ENCODE peak calls at places on chromosomes 12 and 14, in six cellular contexts. One of them, this sample, is unnamed.

GRCh38 chr14:68040633-68041369 is 221.2 kb downstream of the RAD51B start:
- DNase-seq in kidney epithelial cell: no peak
- DNase-seq in neural progenitor cell: no peak
- DNase-seq in pancreas: no peak
- DNase-seq in PC-9: no peak
- DNase-seq in AG04450: no peak
- DNase-seq in this sample: no peak

GRCh38 chr14:71400821-71401447 is 493.7 kb downstream of the PCNX1 start:
- DNase-seq in kidney epithelial cell: no peak
- DNase-seq in neural progenitor cell: no peak
- DNase-seq in pancreas: no peak
- DNase-seq in PC-9: no peak
- DNase-seq in AG04450: no peak
- DNase-seq in this sample: no peak

GRCh38 chr14:80764496-80764895 is 177.0 kb downstream of the CEP128 start:
- DNase-seq in kidney epithelial cell: no peak
- DNase-seq in neural progenitor cell: no peak
- DNase-seq in pancreas: no peak
- DNase-seq in PC-9: no peak
- DNase-seq in AG04450: no peak
- DNase-seq in this sample: no peak

GRCh38 chr12:1904875-1905274 is 13.6 kb downstream of the CACNA2D4 start:
- DNase-seq in kidney epithelial cell: no peak
- DNase-seq in neural progenitor cell: no peak
- DNase-seq in pancreas: no peak
- DNase-seq in PC-9: no peak
- DNase-seq in AG04450: no peak
- DNase-seq in this sample: no peak

GRCh38 chr14:50099335-50099734 is 17.0 kb downstream of the VCPKMT start:
- DNase-seq in kidney epithelial cell: no peak
- DNase-seq in neural progenitor cell: no peak
- DNase-seq in pancreas: no peak
- DNase-seq in PC-9: peak; percentile 25
- DNase-seq in AG04450: no peak
- DNase-seq in this sample: no peak

GRCh38 chr12:38556647-38557046 is 240.1 kb downstream of the ALG10B start:
- DNase-seq in kidney epithelial cell: no peak
- DNase-seq in neural progenitor cell: no peak
- DNase-seq in pancreas: no peak
- DNase-seq in PC-9: no peak
- DNase-seq in AG04450: no peak
- DNase-seq in this sample: no peak

GRCh38 chr12:71159260-71159659 is 1.5 kb upstream of the TSPAN8 start:
- DNase-seq in kidney epithelial cell: no peak
- DNase-seq in neural progenitor cell: no peak
- DNase-seq in pancreas: no peak
- DNase-seq in PC-9: no peak
- DNase-seq in AG04450: no peak
- DNase-seq in this sample: no peak

GRCh38 chr12:81295286-81295685 is 217.4 kb downstream of the ACSS3 start:
- DNase-seq in kidney epithelial cell: no peak
- DNase-seq in neural progenitor cell: no peak
- DNase-seq in pancreas: no peak
- DNase-seq in PC-9: no peak
- DNase-seq in AG04450: no peak
- DNase-seq in this sample: no peak

GRCh38 chr14:104929268-104930230 is 4.9 kb downstream of the PLD4 start:
- DNase-seq in kidney epithelial cell: no peak
- DNase-seq in neural progenitor cell: no peak
- DNase-seq in pancreas: peak; percentile 55
- DNase-seq in PC-9: no peak
- DNase-seq in AG04450: no peak
- DNase-seq in this sample: no peak

GRCh38 chr14:80805136-80805535 is 136.4 kb downstream of the CEP128 start:
- DNase-seq in kidney epithelial cell: no peak
- DNase-seq in neural progenitor cell: no peak
- DNase-seq in pancreas: no peak
- DNase-seq in PC-9: no peak
- DNase-seq in AG04450: peak; percentile 8
- DNase-seq in this sample: no peak

GRCh38 chr12:41188841-41189394 is 798 bp downstream of the PDZRN4 start:
- DNase-seq in kidney epithelial cell: no peak
- DNase-seq in neural progenitor cell: no peak
- DNase-seq in pancreas: peak; percentile 63
- DNase-seq in PC-9: no peak
- DNase-seq in AG04450: no peak
- DNase-seq in this sample: no peak

GRCh38 chr12:19707948-19708409 is 268.7 kb downstream of the AEBP2 start:
- DNase-seq in kidney epithelial cell: no peak
- DNase-seq in neural progenitor cell: no peak
- DNase-seq in pancreas: no peak
- DNase-seq in PC-9: no peak
- DNase-seq in AG04450: no peak
- DNase-seq in this sample: peak; percentile 25
- TF ChIP-seq CTCF in kidney epithelial cell: no peak
- TF ChIP-seq CTCF in neural progenitor cell: peak; percentile 10
- TF ChIP-seq CTCF in pancreas: no peak
- TF ChIP-seq CTCF in PC-9: peak; percentile 35
- TF ChIP-seq CTCF in AG04450: peak; percentile 27
- TF ChIP-seq CTCF in this sample: no peak

DNA sequence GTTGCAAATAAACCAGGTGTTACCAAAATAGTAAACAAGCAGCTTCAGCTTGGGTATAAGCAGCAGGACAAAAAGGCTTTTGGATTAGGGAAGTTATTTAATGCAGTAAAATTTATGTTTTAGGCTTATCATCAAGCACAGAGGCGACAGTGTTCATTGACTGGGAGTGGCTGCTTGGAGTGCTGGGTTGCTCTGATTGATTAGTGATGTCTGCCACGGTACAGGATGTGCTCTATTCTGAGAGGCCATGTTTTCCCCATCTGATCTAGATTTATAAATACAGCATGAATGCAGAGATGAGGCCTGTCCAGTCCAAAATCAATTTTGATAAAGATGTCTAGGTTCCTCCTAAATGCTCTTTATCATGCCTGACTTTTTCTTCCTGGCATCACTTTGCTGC is 83.5 kb downstream of the MAP1LC3B2 start:
- DNase-seq in kidney epithelial cell: no peak
- DNase-seq in neural progenitor cell: no peak
- DNase-seq in pancreas: no peak
- DNase-seq in PC-9: no peak
- DNase-seq in AG04450: no peak
- DNase-seq in this sample: no peak
- H3K4me3 ChIP-seq in kidney epithelial cell: no peak overlapping the region
- H3K4me3 ChIP-seq in neural progenitor cell: no peak overlapping the region
- H3K4me3 ChIP-seq in pancreas: no peak overlapping the region
- H3K4me3 ChIP-seq in PC-9: no peak overlapping the region
- H3K4me3 ChIP-seq in AG04450: no peak overlapping the region
- H3K4me3 ChIP-seq in this sample: no peak overlapping the region

DNA sequence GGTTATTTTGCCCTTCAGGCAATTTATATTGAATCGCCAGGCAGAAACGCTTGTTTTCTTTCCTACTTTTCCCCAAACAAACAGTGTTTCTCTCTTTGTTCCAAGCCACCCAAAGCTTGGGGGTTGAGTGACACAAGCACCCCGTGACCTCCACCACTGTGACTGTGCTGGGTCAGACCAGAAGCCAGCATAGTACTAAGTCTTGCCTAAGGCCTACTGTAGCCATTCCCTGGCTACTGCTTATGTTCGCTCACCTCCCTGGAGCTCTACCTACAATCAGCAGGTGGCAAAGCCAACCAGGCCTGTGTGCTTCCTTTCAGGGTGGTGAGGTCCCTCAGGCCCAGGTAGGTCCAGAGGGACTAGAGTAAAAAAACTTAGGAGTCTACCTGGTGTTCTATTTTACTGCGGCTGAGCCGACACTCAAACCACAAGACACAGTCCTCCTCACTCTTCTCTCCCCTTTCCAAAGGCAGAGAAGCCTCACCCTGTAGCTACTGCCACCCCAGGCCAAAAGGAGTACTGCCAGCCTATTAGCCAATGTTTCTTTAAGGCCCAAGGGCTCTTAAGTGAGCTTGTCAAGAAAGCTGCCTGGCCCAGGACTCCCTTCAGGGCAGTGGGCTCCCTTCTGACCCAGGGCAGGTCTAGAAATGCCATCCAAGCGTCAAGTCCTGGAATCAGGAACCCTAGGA is 411.8 kb upstream of the MIS18BP1 start:
- DNase-seq in kidney epithelial cell: no peak
- DNase-seq in neural progenitor cell: peak; percentile 16
- DNase-seq in pancreas: peak; percentile 16
- DNase-seq in PC-9: peak; percentile 3
- DNase-seq in AG04450: no peak
- DNase-seq in this sample: no peak
- TF ChIP-seq CTCF in kidney epithelial cell: peak; percentile 26
- TF ChIP-seq CTCF in neural progenitor cell: peak; percentile 44
- TF ChIP-seq CTCF in pancreas: no peak
- TF ChIP-seq CTCF in PC-9: peak; percentile 53
- TF ChIP-seq CTCF in AG04450: no peak
- TF ChIP-seq CTCF in this sample: peak; percentile 41

GRCh38 chr14:69692542-69693053 is 74.3 kb upstream of the SRSF5 start:
- DNase-seq in kidney epithelial cell: no peak
- DNase-seq in neural progenitor cell: no peak
- DNase-seq in pancreas: no peak
- DNase-seq in PC-9: no peak
- DNase-seq in AG04450: no peak
- DNase-seq in this sample: no peak
- H3K4me3 ChIP-seq in kidney epithelial cell: no peak overlapping the region
- H3K4me3 ChIP-seq in neural progenitor cell: no peak overlapping the region
- H3K4me3 ChIP-seq in pancreas: no peak overlapping the region
- H3K4me3 ChIP-seq in PC-9: no peak overlapping the region
- H3K4me3 ChIP-seq in AG04450: no peak overlapping the region
- H3K4me3 ChIP-seq in this sample: no peak overlapping the region

GRCh38 chr12:61538951-61539350 is 721.3 kb upstream of the USP15 start:
- DNase-seq in kidney epithelial cell: no peak
- DNase-seq in neural progenitor cell: peak; percentile 23
- DNase-seq in pancreas: no peak
- DNase-seq in PC-9: no peak
- DNase-seq in AG04450: no peak
- DNase-seq in this sample: no peak
- TF ChIP-seq CTCF in kidney epithelial cell: no peak
- TF ChIP-seq CTCF in neural progenitor cell: peak; percentile 50
- TF ChIP-seq CTCF in pancreas: no peak
- TF ChIP-seq CTCF in PC-9: peak; percentile 31
- TF ChIP-seq CTCF in AG04450: no peak
- TF ChIP-seq CTCF in this sample: no peak

GRCh38 chr12:111769599-111769998 is 2.9 kb downstream of the ALDH2 start:
- DNase-seq in kidney epithelial cell: no peak
- DNase-seq in neural progenitor cell: no peak
- DNase-seq in pancreas: no peak
- DNase-seq in PC-9: no peak
- DNase-seq in AG04450: no peak
- DNase-seq in this sample: no peak

GRCh38 chr12:111775205-111776193 is 8.8 kb downstream of the ALDH2 start:
- DNase-seq in kidney epithelial cell: no peak
- DNase-seq in neural progenitor cell: no peak
- DNase-seq in pancreas: peak; percentile 84
- DNase-seq in PC-9: no peak
- DNase-seq in AG04450: peak; percentile 82
- DNase-seq in this sample: peak; percentile 42

GRCh38 chr12:111776836-111777344 is 10.2 kb downstream of the ALDH2 start:
- DNase-seq in kidney epithelial cell: no peak
- DNase-seq in neural progenitor cell: no peak
- DNase-seq in pancreas: no peak
- DNase-seq in PC-9: no peak
- DNase-seq in AG04450: no peak
- DNase-seq in this sample: no peak

GRCh38 chr12:111777345-111778045 is 10.8 kb downstream of the ALDH2 start:
- DNase-seq in kidney epithelial cell: no peak
- DNase-seq in neural progenitor cell: no peak
- DNase-seq in pancreas: peak; percentile 80
- DNase-seq in PC-9: no peak
- DNase-seq in AG04450: no peak
- DNase-seq in this sample: no peak

DNA sequence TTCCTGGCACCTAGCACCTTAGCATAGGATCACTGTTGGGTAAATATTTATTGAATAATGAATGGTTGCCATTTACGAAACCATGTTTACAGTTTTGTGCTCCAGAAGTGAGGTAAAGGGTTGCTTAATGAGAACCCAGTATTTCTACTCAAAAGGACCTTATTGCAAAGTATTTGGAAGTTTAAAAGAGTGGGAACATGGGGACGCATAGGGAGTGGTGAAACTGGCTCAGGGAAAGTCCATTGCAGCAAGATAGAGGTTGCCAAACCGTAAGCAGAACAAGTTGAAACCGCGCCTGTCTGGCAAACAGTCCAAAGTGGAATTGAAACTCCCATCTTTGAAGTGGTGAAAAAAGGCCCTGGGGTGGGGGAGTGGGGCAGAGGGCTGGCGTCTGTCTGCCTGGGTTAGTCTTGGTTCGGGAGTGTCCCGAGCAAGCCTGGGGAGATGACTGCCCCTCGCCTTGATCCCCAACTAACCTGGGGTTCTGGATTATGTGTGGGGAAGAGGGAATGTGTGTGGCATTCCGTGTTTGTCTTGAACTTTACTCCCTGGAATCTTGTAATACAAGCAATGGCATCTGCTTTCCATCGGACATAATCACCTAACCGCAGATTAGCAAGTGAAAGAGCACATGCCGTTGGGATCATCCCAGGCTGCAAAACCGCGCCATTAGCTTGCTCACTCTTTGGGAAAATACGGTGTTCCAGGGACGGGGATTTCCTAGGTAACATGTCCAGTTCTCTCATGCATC is 7.2 kb downstream of the ALDH2 start:
- DNase-seq in kidney epithelial cell: peak; percentile 78
- DNase-seq in neural progenitor cell: peak; percentile 37
- DNase-seq in pancreas: no peak
- DNase-seq in PC-9: no peak
- DNase-seq in AG04450: peak; percentile 87
- DNase-seq in this sample: peak; percentile 64
- H3K4me3 ChIP-seq in kidney epithelial cell: no peak overlapping the region
- H3K4me3 ChIP-seq in neural progenitor cell: no peak overlapping the region
- H3K4me3 ChIP-seq in pancreas: no peak overlapping the region
- H3K4me3 ChIP-seq in PC-9: no peak overlapping the region
- H3K4me3 ChIP-seq in AG04450: peak overlapping the region; percentile 38
- H3K4me3 ChIP-seq in this sample: peak overlapping the region; percentile 8

DNA sequence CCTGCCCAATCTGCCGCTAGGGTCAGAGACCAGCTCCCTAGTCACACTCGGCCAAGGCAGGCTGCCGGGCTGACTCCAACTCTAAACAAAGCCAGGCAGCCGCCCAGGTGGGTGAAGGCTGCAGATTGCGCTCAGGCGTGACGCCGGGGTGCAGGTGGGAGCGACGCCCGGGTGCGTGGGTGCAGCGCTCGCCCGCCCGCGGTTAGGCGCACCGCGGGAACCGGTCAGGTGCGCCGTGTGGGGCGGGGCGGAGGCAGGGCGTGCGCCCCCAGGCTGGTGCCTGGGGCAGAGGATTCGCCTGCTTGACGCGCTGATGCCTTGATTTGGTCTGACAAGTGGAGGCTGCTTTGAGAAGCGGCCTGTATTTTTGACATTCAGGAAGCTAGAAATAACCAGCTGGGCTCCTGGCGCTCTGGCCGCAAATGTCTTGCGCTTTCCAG is 126.7 kb upstream of the HIF1A start:
- DNase-seq in kidney epithelial cell: no peak
- DNase-seq in neural progenitor cell: peak; percentile 58
- DNase-seq in pancreas: peak; percentile 86
- DNase-seq in PC-9: peak; percentile 75
- DNase-seq in AG04450: no peak
- DNase-seq in this sample: no peak
- TF ChIP-seq CTCF in kidney epithelial cell: no peak
- TF ChIP-seq CTCF in neural progenitor cell: peak; percentile 31
- TF ChIP-seq CTCF in pancreas: no peak
- TF ChIP-seq CTCF in PC-9: no peak
- TF ChIP-seq CTCF in AG04450: no peak
- TF ChIP-seq CTCF in this sample: no peak

This sample was measured in HFF-Myc.